ENCODE peak calls at places on chromosomes 4 and X, in seven cellular contexts. S is stimulated activated CD8-positive, alpha-beta memory T cell treated with anti-CD3 and anti-CD28 coated beads, Interleukin-4, amount 100 ng/mL, for 48 hours; K is tibial nerve; J is ovary; D is stimulated activated naive CD8-positive, alpha-beta T cell treated with anti-CD3 and anti-CD28 coated beads, Interleukin-15, amount 100 ng/mL, for 72 hours; A is AG09319; Z is HuH-7. G is an unnamed sample.

GRCh38 chr4:188110741-188111458 is 1.5 kb upstream of the TRIML2 start:
- DNase-seq in S (no peak), K (no peak), J (no peak), D (no peak), A (no peak), Z (no peak), G (no peak)

GRCh38 chr4:187312299-187312698 is 588.6 kb upstream of the FAT1 start:
- DNase-seq in S (no peak), K (no peak), J (no peak), D (no peak), A (no peak), Z (no peak), G (no peak)

GRCh38 chr4:15402146-15402545 is 25.7 kb upstream of the C1QTNF7 start:
- DNase-seq in S (no peak), K (no peak), J (no peak), D (no peak), A (no peak), Z (no peak), G (no peak)

GRCh38 chr4:127732623-127733199 is 2.5 kb downstream of the SLC25A31 start:
- DNase-seq in S (no peak), K (no peak), J (no peak), D (no peak), A (peak), Z (peak), G (peak)

GRCh38 chr4:124183926-124184325 is 528.6 kb downstream of the ANKRD50 start:
- DNase-seq in S (no peak), K (no peak), J (no peak), D (no peak), A (no peak), Z (no peak), G (no peak)

GRCh38 chrX:33969105-33969504 is 163.0 kb downstream of the FAM47A start:
- DNase-seq in S (no peak), K (no peak), J (no peak), D (no peak), A (no peak), Z (no peak), G (no peak)

GRCh38 chrX:68511255-68511654 is 12.4 kb downstream of the YIPF6 start:
- DNase-seq in S (peak), K (no peak), J (no peak), D (peak), A (no peak), Z (peak), G (peak)

GRCh38 chr4:132572210-132572609 is 576.9 kb upstream of the PCDH10 start:
- DNase-seq in S (no peak), K (no peak), J (no peak), D (no peak), A (no peak), Z (no peak), G (peak)

GRCh38 chrX:102858826-102859627 is 78.0 kb upstream of the RAB40AL start:
- DNase-seq in S (no peak), K (no peak), J (no peak), D (no peak), A (no peak), Z (no peak), G (no peak)

GRCh38 chrX:136251042-136251991 is at the start of gene MAP7D3:
- DNase-seq in S (peak), K (peak), J (peak), D (peak), A (no peak), Z (peak), G (no peak)

GRCh38 chrX:69060631-69061408 is 104.4 kb downstream of the PJA1 start:
- DNase-seq in S (no peak), K (peak), J (peak), D (no peak), A (peak), Z (no peak), G (no peak)

GRCh38 chrX:46327229-46328081 is 217.8 kb downstream of the ZNF674 start:
- DNase-seq in S (no peak), K (no peak), J (peak), D (no peak), A (peak), Z (peak), G (peak)

GRCh38 chr4:166498541-166498940 is 625.5 kb downstream of the TLL1 start:
- DNase-seq in S (no peak), K (no peak), J (no peak), D (no peak), A (no peak), Z (no peak), G (peak)

GRCh38 chrX:20461576-20461975 is 194.9 kb upstream of the RPS6KA3 start:
- DNase-seq in S (no peak), K (no peak), J (no peak), D (no peak), A (no peak), Z (no peak), G (peak)

GRCh38 chr4:73053974-73054480 is 15.5 kb downstream of the COX18 start:
- DNase-seq in S (no peak), K (no peak), J (no peak), D (no peak), A (no peak), Z (no peak), G (no peak)

GRCh38 chrX:109600114-109600710 is 24.8 kb downstream of the KCNE5 start:
- DNase-seq in S (no peak), K (no peak), J (peak), D (no peak), A (no peak), Z (no peak), G (peak)

GRCh38 chrX:16745659-16746058 is 26.2 kb downstream of the SYAP1 start:
- DNase-seq in S (no peak), K (no peak), J (no peak), D (no peak), A (no peak), Z (no peak), G (no peak)

GRCh38 chrX:44267861-44268260 is 75.6 kb downstream of the EFHC2 start:
- DNase-seq in S (no peak), K (no peak), J (no peak), D (no peak), A (no peak), Z (no peak), G (no peak)

GRCh38 chrX:97126020-97126419 is 242.3 kb downstream of the RPA4 start:
- DNase-seq in S (no peak), K (no peak), J (no peak), D (no peak), A (no peak), Z (no peak), G (peak)

GRCh38 chr4:103567591-103567990 is 152.2 kb downstream of the TACR3 start:
- DNase-seq in S (no peak), K (no peak), J (no peak), D (no peak), A (no peak), Z (no peak), G (no peak)

GRCh38 chr4:156388826-156389225 is 435.2 kb upstream of the CTSO start:
- DNase-seq in S (no peak), K (no peak), J (no peak), D (no peak), A (no peak), Z (no peak), G (no peak)

GRCh38 chrX:100512471-100512870 is 72.3 kb upstream of the TNMD start:
- DNase-seq in S (no peak), K (no peak), J (no peak), D (no peak), A (no peak), Z (peak), G (peak)

GRCh38 chr4:148164529-148164928 is 277.7 kb downstream of the NR3C2 start:
- DNase-seq in S (no peak), K (no peak), J (no peak), D (no peak), A (no peak), Z (no peak), G (no peak)

GRCh38 chr4:155405059-155405458 is 28.3 kb upstream of the MAP9 start:
- DNase-seq in S (no peak), K (no peak), J (no peak), D (no peak), A (no peak), Z (no peak), G (no peak)

GRCh38 chr4:119050501-119051090 is 85.0 kb upstream of the MYOZ2 start:
- DNase-seq in S (no peak), K (no peak), J (no peak), D (no peak), A (no peak), Z (no peak), G (no peak)

GRCh38 chrX:51192104-51192503 is 140.5 kb upstream of the NUDT10 start:
- DNase-seq in S (no peak), K (no peak), J (no peak), D (no peak), A (no peak), Z (no peak), G (no peak)

GRCh38 chr4:7103599-7104365 is 35.9 kb upstream of the GRPEL1 start:
- DNase-seq in S (peak), K (peak), J (peak), D (no peak), A (no peak), Z (peak), G (no peak)

GRCh38 chr4:89125901-89126435 is 14.6 kb downstream of the TIGD2 start:
- DNase-seq in S (no peak), K (no peak), J (no peak), D (no peak), A (no peak), Z (no peak), G (no peak)

GRCh38 chr4:60619531-60620305 is 580.4 kb upstream of the ADGRL3 start:
- DNase-seq in S (no peak), K (no peak), J (no peak), D (no peak), A (no peak), Z (no peak), G (no peak)

GRCh38 chr4:70734971-70735370 is 13.2 kb downstream of the RUFY3 start:
- DNase-seq in S (no peak), K (no peak), J (no peak), D (no peak), A (no peak), Z (no peak), G (no peak)

GRCh38 chrX:29746326-29746725 is 469.0 kb upstream of the MAGEB2 start:
- DNase-seq in S (no peak), K (no peak), J (no peak), D (no peak), A (no peak), Z (no peak), G (peak)

GRCh38 chr4:13378973-13379759 is 105.0 kb downstream of the RAB28 start:
- DNase-seq in S (no peak), K (no peak), J (no peak), D (no peak), A (no peak), Z (no peak), G (no peak)

G was measured in astrocyte of the cerebellum.